ENCODE peak calls at places on chromosomes 3 and 15, in seven cellular contexts. U is GM12878, F is HCT116, Z is HepG2, N is K562, P is H1, M is SK-N-SH. Y is an unnamed sample.

GRCh38 chr3:16319307-16319706 is 54.3 kb downstream of the OXNAD1 start:
- DNase-seq in N (peak; percentile 84), U (no peak), M (peak; percentile 34), F (peak; percentile 13), P (no peak), Z (peak; percentile 25), Y (peak; percentile 18)

GRCh38 chr3:43071313-43071893 is 34.5 kb downstream of the POMGNT2 start:
- DNase-seq in P (peak; percentile 27), U (no peak), Z (peak; percentile 23), N (peak; percentile 66), F (peak; percentile 19), M (peak; percentile 28), Y (no peak)

GRCh38 chr15:31828594-31828993 is 201.7 kb upstream of the CHRNA7 start:
- DNase-seq in M (no peak), N (no peak), F (no peak), Z (no peak), P (no peak), U (no peak), Y (no peak)

GRCh38 chr3:188646592-188646991 is 492.6 kb downstream of the LPP start:
- DNase-seq in U (no peak), Z (no peak), M (no peak), N (no peak), F (no peak), P (no peak), Y (peak; percentile 24)

GRCh38 chr3:181230258-181230657 is 240.7 kb upstream of the DNAJC19 start:
- DNase-seq in Z (no peak), U (no peak), P (peak; percentile 27), N (no peak), M (no peak), F (no peak), Y (no peak)

GRCh38 chr3:117059054-117059989 is 349.7 kb downstream of the TUSC7 start:
- DNase-seq in N (no peak), U (no peak), M (peak; percentile 37), Z (peak; percentile 10), P (no peak), F (peak; percentile 6), Y (peak; percentile 68)

GRCh38 chr15:55357774-55358173 is 38.8 kb downstream of the PIGB start:
- DNase-seq in F (no peak), U (no peak), M (peak; percentile 22), N (no peak), P (no peak), Z (no peak), Y (no peak)

GRCh38 chr3:184354740-184355139 is 6.7 kb downstream of the CLCN2 start:
- DNase-seq in P (no peak), Z (no peak), M (no peak), F (no peak), U (no peak), N (no peak), Y (no peak)

GRCh38 chr3:128993461-128994172 is at the start of gene CFAP92:
- DNase-seq in M (peak; percentile 97), U (no peak), F (peak; percentile 23), Z (no peak), P (peak; percentile 41), N (peak; percentile 88), Y (peak; percentile 95)

GRCh38 chr15:98649621-98649995 is 1.3 kb downstream of the IGF1R start:
- DNase-seq in N (no peak), P (no peak), U (no peak), Z (no peak), M (peak; percentile 57), F (no peak), Y (peak; percentile 23)

GRCh38 chr3:49403891-49404290 is 7.9 kb downstream of the RHOA start:
- DNase-seq in P (no peak), M (no peak), F (no peak), N (no peak), U (no peak), Z (no peak), Y (no peak)

GRCh38 chr3:113291572-113291971 is 80.2 kb downstream of the BOC start:
- DNase-seq in M (peak; percentile 53), Z (no peak), P (no peak), F (no peak), U (no peak), N (no peak), Y (no peak)

GRCh38 chr3:166274342-166274741 is 437.1 kb upstream of the BCHE start:
- DNase-seq in M (no peak), Z (no peak), F (no peak), N (no peak), U (no peak), P (no peak), Y (no peak)

GRCh38 chr15:77482570-77482969 is 61.9 kb downstream of the HMG20A start:
- DNase-seq in F (no peak), M (no peak), N (no peak), U (no peak), P (no peak), Z (no peak), Y (no peak)

GRCh38 chr3:127036209-127037020 is 53.5 kb downstream of the PLXNA1 start:
- DNase-seq in U (no peak), P (no peak), M (no peak), F (no peak), Z (no peak), N (no peak), Y (no peak)

GRCh38 chr15:27670481-27670880 is 428.6 kb downstream of the OCA2 start:
- DNase-seq in M (no peak), P (no peak), N (no peak), Z (no peak), F (no peak), U (no peak), Y (no peak)

GRCh38 chr15:89693696-89694095 is 3.1 kb downstream of the WDR93 start:
- DNase-seq in F (no peak), P (no peak), M (no peak), U (no peak), N (no peak), Z (no peak), Y (no peak)

GRCh38 chr15:29874977-29875376 is 52.7 kb upstream of the TJP1 start:
- DNase-seq in P (no peak), U (no peak), Z (no peak), N (peak; percentile 39), F (no peak), M (no peak), Y (no peak)

GRCh38 chr3:52649461-52650210 is 36.1 kb downstream of the PBRM1 start:
- DNase-seq in M (no peak), U (no peak), Z (no peak), F (no peak), N (no peak), P (no peak), Y (no peak)

GRCh38 chr15:71219646-71220045 is 104.4 kb downstream of the THSD4 start:
- DNase-seq in N (no peak), P (no peak), Z (no peak), U (no peak), M (no peak), F (no peak), Y (no peak)

GRCh38 chr15:61041886-61042285 is 187.2 kb downstream of the RORA start:
- DNase-seq in Z (no peak), P (no peak), M (no peak), U (no peak), N (no peak), F (no peak), Y (no peak)

GRCh38 chr3:46974421-46975227 is 1.9 kb downstream of the CCDC12 start:
- DNase-seq in U (no peak), Z (peak; percentile 82), F (no peak), N (no peak), M (no peak), P (no peak), Y (no peak)

GRCh38 chr3:46008058-46008457 is 12.4 kb upstream of the FYCO1 start:
- DNase-seq in F (no peak), U (no peak), Z (no peak), P (no peak), N (no peak), M (no peak), Y (no peak)

GRCh38 chr3:127000128-127000527 is 17.2 kb downstream of the PLXNA1 start:
- DNase-seq in M (no peak), U (no peak), Z (no peak), F (no peak), P (no peak), N (no peak), Y (no peak)

GRCh38 chr3:22496641-22497040 is 706.5 kb upstream of the UBE2E2 start:
- DNase-seq in F (no peak), M (no peak), N (no peak), Z (no peak), U (no peak), P (no peak), Y (no peak)

DNA sequence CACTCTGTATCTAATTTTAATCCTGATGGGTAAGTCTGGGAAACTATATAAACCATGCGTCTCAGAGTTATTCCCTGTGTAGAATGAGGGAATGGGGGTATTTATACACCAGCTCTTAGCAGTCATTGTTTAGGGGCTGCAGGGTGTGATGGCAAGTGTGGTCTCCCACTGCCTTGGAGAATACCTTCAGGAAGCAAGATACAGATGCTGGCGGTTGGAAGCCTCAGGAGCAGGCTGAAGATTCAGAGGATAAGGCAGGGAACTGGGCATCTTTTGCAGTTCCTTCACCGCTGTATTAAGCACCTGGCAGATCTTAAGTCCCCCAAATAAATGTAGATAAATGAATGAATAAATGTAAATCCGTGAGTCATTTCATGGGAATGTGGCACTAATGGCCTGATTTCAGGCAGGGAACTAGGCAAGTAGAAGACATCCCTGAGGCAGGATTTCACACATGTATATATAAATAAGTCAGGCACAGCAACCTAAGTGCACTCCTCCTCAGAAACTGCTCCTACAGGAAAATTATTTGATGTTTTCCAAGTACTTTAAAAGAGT is 209.2 kb upstream of the GADL1 start:
- DNase-seq in N (no peak), Z (no peak), F (no peak), P (no peak), U (no peak), M (no peak), Y (no peak)
- TF ChIP-seq JUND in N (no peak), Z (no peak), F (no peak), P (no peak), U (no peak), M (no peak), Y (no peak)

GRCh38 chr3:183295211-183295610 is 42.2 kb downstream of the B3GNT5 start:
- DNase-seq in M (no peak), N (no peak), P (no peak), F (no peak), U (no peak), Z (peak; percentile 18), Y (peak; percentile 56)
- TF ChIP-seq JUND in M (no peak), N (no peak), P (no peak), F (no peak), U (no peak), Z (no peak), Y (peak; percentile 93)

GRCh38 chr3:66494964-66495581 is 5.7 kb downstream of the LRIG1 start:
- DNase-seq in U (no peak), F (no peak), M (no peak), P (no peak), N (no peak), Z (no peak), Y (peak; percentile 63)
- TF ChIP-seq JUND in U (no peak), F (no peak), M (no peak), P (no peak), N (no peak), Z (no peak), Y (no peak)

DNA sequence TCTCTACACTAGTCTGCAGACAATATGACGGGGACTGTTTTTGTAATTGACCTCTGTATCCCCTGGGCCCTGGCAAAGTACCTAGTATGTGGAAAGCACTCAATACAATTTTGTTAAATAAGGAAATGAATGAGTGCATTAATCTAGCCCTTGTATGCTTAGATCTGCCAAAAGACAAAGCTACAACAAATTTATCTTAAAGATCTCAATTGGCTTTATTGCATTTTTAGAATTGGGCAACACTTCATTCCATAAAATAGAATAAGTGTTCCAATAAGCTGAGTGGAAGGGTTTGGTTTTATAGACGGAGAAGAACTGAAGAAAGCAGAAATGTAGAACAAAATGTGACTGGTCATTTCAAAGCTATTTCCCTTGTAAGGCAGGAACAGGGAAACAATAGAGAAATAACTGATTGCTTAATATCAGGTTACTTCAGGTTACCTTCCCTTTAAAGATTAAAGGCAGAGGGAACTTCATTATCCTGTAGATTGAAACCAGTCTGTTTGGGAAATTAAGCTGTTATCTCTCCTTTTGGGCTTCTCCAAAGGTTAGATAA is 108.3 kb upstream of the MME start:
- DNase-seq in Z (no peak), P (no peak), U (no peak), N (no peak), M (no peak), F (no peak), Y (no peak)
- TF ChIP-seq JUND in Z (no peak), P (no peak), U (no peak), N (no peak), M (peak; percentile 21), F (no peak), Y (no peak)

Y was measured in T47D.